ENCODE peak calls at places on chromosomes 7 and 10, in nine cellular contexts. D is T-helper 9 cell; C is T-helper 2 cell treated with Interferon-gamma antibody and Interleukin-4, amounts not matched to agents 5 μg/mL and 100 μg/mL, for 36 hours; E is activated gamma-delta T cell; I is amniotic stem cell; F is cardiac fibroblast; O is HS-27A; X is neuronal stem cell; M is NCI-H446 treated with DMSO at 0.1 percent for 48 hours. H is an unnamed sample.
A peak's percentile ranks its signal among the peaks of the same experiment; 100 is the strongest.

GRCh38 chr7:99104631-99105030 is 39.3 kb downstream of the SMURF1 start:
- DNase-seq in X (no peak), M (no peak), C (no peak), E (no peak), D (no peak), O (no peak), I (no peak), F (no peak), H (no peak)

GRCh38 chr7:96118449-96119001 is 203.4 kb downstream of the SLC25A13 start:
- DNase-seq in C (no peak), M (no peak), X (no peak), E (no peak), F (peak; percentile 6), O (no peak), I (no peak), D (no peak), H (no peak)

GRCh38 chr10:124357583-124357930 is 61.2 kb downstream of the OAT start:
- DNase-seq in E (no peak), C (no peak), O (no peak), X (no peak), M (no peak), F (no peak), D (no peak), I (no peak), H (no peak)

GRCh38 chr7:102287465-102288146 is 938 bp downstream of the SH2B2 start:
- DNase-seq in X (no peak), C (no peak), I (no peak), F (peak; percentile 30), O (no peak), M (no peak), E (no peak), D (no peak), H (no peak)

GRCh38 chr7:88835147-88835728 is 39.7 kb upstream of the TEX47 start:
- DNase-seq in X (peak; percentile 29), C (no peak), O (no peak), M (no peak), D (no peak), I (no peak), F (peak; percentile 10), E (no peak), H (peak; percentile 15)

GRCh38 chr7:42084263-42084662 is 152.7 kb downstream of the GLI3 start:
- DNase-seq in X (no peak), C (no peak), F (no peak), M (no peak), O (no peak), E (no peak), D (no peak), I (no peak), H (no peak)

GRCh38 chr10:133537551-133538545 is 10.7 kb downstream of the CYP2E1 start:
- DNase-seq in O (no peak), M (no peak), C (no peak), X (no peak), D (no peak), F (no peak), I (no peak), E (no peak), H (no peak)

GRCh38 chr7:18370689-18371088 is 124.9 kb upstream of the HDAC9 start:
- DNase-seq in C (no peak), D (no peak), F (no peak), O (no peak), I (no peak), X (no peak), M (no peak), E (no peak), H (no peak)

GRCh38 chr7:1954366-1955004 is 278.3 kb downstream of the MAD1L1 start:
- DNase-seq in F (no peak), X (no peak), E (no peak), O (no peak), D (no peak), M (no peak), I (no peak), C (no peak), H (no peak)

GRCh38 chr7:47795631-47796030 is 152.6 kb downstream of the PKD1L1 start:
- DNase-seq in M (no peak), I (peak; percentile 76), C (no peak), F (peak; percentile 78), E (no peak), D (no peak), X (no peak), O (peak; percentile 76), H (no peak)

GRCh38 chr10:15209827-15210509 is 41.5 kb upstream of the NMT2 start:
- DNase-seq in E (no peak), C (peak; percentile 71), F (peak; percentile 81), D (peak; percentile 83), M (peak; percentile 39), O (no peak), X (peak; percentile 63), I (no peak), H (peak; percentile 9)

GRCh38 chr10:46554166-46554781 is 2.2 kb downstream of the GPRIN2 start:
- DNase-seq in X (no peak), F (no peak), M (no peak), D (no peak), E (no peak), O (no peak), C (no peak), I (no peak), H (no peak)

GRCh38 chr7:101814996-101815825 is 2.2 kb upstream of the CUX1 start:
- DNase-seq in D (peak; percentile 57), M (no peak), E (peak; percentile 66), X (no peak), I (no peak), O (no peak), C (peak; percentile 64), F (no peak), H (no peak)

GRCh38 chr10:91146146-91146545 is 74.3 kb upstream of the PCGF5 start:
- DNase-seq in D (no peak), I (no peak), M (no peak), O (no peak), F (no peak), E (no peak), C (no peak), X (no peak), H (no peak)

GRCh38 chr10:129387258-129387525 is 79.8 kb upstream of the MGMT start:
- DNase-seq in F (no peak), O (no peak), X (no peak), D (no peak), I (no peak), E (no peak), C (no peak), M (no peak), H (no peak)